ENCODE peak calls at places on chromosomes 2 and 18, in four cellular contexts. V is PC-9, C is NCI-H510A treated with DMSO at 0.1 percent for 48 hours, K is AG08395. E is an unnamed sample.

GRCh38 chr2:134391751-134392160 is 137.9 kb downstream of the MGAT5 start:
- DNase-seq in V (peak), C (peak), K (no peak), E (no peak)

GRCh38 chr18:11163668-11164067 is 14.3 kb upstream of the PIEZO2 start:
- DNase-seq in V (no peak), C (no peak), K (no peak), E (no peak)

GRCh38 chr18:73688161-73688560 is 459.5 kb downstream of the FBXO15 start:
- DNase-seq in V (no peak), C (no peak), K (no peak), E (no peak)

GRCh38 chr2:142974288-142975024 is 97.0 kb downstream of the KYNU start:
- DNase-seq in V (peak), C (no peak), K (no peak), E (no peak)

GRCh38 chr2:133822901-133823550 is 254.8 kb upstream of the NCKAP5 start:
- DNase-seq in V (no peak), C (no peak), K (no peak), E (no peak)

GRCh38 chr18:48326901-48327675 is 82.1 kb downstream of the ZBTB7C start:
- DNase-seq in V (no peak), C (no peak), K (peak), E (no peak)

GRCh38 chr2:112138143-112139032 is at the start of gene FBLN7:
- DNase-seq in V (no peak), C (peak), K (peak), E (no peak)

GRCh38 chr2:168357799-168358504 is 98.1 kb upstream of the CERS6 start:
- DNase-seq in V (no peak), C (no peak), K (no peak), E (no peak)

GRCh38 chr2:217938038-217938437 is 64.8 kb downstream of the TNS1 start:
- DNase-seq in V (no peak), C (no peak), K (no peak), E (no peak)

GRCh38 chr2:29697181-29697580 is 224.2 kb downstream of the ALK start:
- DNase-seq in V (no peak), C (no peak), K (no peak), E (no peak)

GRCh38 chr2:201860541-201861154 is 54.3 kb downstream of the CDK15 start:
- DNase-seq in V (peak), C (peak), K (peak), E (no peak)

GRCh38 chr2:38528008-38528442 is 74.7 kb downstream of the HNRNPLL start:
- DNase-seq in V (peak), C (peak), K (peak), E (no peak)

GRCh38 chr2:16552202-16552601 is 113.4 kb downstream of the CYRIA start:
- DNase-seq in V (no peak), C (no peak), K (no peak), E (no peak)

GRCh38 chr2:132668189-132668833 is 1.7 kb downstream of the LYPD1 start:
- DNase-seq in V (no peak), C (peak), K (no peak), E (peak)

GRCh38 chr2:149661844-149662243 is 74.3 kb upstream of the MMADHC start:
- DNase-seq in V (peak), C (peak), K (no peak), E (peak)

GRCh38 chr2:216858312-216858711 is 1.6 kb downstream of the TNP1 start:
- DNase-seq in V (no peak), C (no peak), K (no peak), E (no peak)

GRCh38 chr2:236159778-236160170 is 8.4 kb downstream of the GBX2 start:
- DNase-seq in V (no peak), C (no peak), K (no peak), E (no peak)

GRCh38 chr2:65392609-65393008 is 39.8 kb downstream of the SPRED2 start:
- DNase-seq in V (no peak), C (no peak), K (no peak), E (no peak)

GRCh38 chr2:3222636-3223035 is 155.0 kb downstream of the EIPR1 start:
- DNase-seq in V (no peak), C (no peak), K (no peak), E (no peak)

GRCh38 chr2:9779572-9780264 is 63.6 kb upstream of the TAF1B start:
- DNase-seq in V (no peak), C (no peak), K (no peak), E (no peak)

GRCh38 chr2:127080941-127081769 is 25.8 kb downstream of the BIN1 start:
- DNase-seq in V (no peak), C (peak), K (no peak), E (no peak)

GRCh38 chr2:52936029-52936428 is 831.6 kb upstream of the CHAC2 start:
- DNase-seq in V (no peak), C (no peak), K (no peak), E (no peak)